ENCODE peak calls at places on chromosomes 7 and 10, in nine cellular contexts. G is spleen, U is mammary epithelial cell, N is right lobe of liver, E is BJ, D is PC-3, M is ovary, C is astrocyte, V is right atrium auricular region. W is an unnamed sample. For H3K27me3, the result is how much of the 10 kb centered on the place peaks cover.

GRCh38 chr10:58775960-58776574 is 263.4 kb downstream of the BICC1 start:
- DNase-seq in G (no peak), U (peak), N (no peak), E (no peak), D (peak), M (no peak), C (peak), V (no peak), W (no peak)

GRCh38 chr10:88553116-88553752 is 29.9 kb downstream of the RNLS start:
- DNase-seq in G (no peak), U (peak), N (no peak), E (peak), D (no peak), M (peak), C (peak), V (peak), W (no peak)

GRCh38 chr10:44356139-44357115 is 28.5 kb downstream of the CXCL12 start:
- DNase-seq in G (no peak), U (peak), N (no peak), E (no peak), D (no peak), M (no peak), C (no peak), V (no peak), W (no peak)

GRCh38 chr7:17625038-17625437 is 315.3 kb downstream of the SNX13 start:
- DNase-seq in G (no peak), U (peak), N (no peak), E (peak), D (peak), M (no peak), C (peak), V (no peak), W (no peak)

GRCh38 chr7:92058040-92058439 is 76.2 kb downstream of the CYP51A1 start:
- DNase-seq in G (no peak), U (no peak), N (no peak), E (no peak), D (no peak), M (no peak), C (no peak), V (no peak), W (no peak)

GRCh38 chr10:74906631-74907030 is 80.2 kb downstream of the KAT6B start:
- DNase-seq in G (no peak), U (no peak), N (no peak), E (no peak), D (no peak), M (no peak), C (no peak), V (no peak), W (no peak)

GRCh38 chr7:89606479-89606878 is 547.8 kb upstream of the STEAP1 start:
- DNase-seq in G (no peak), U (no peak), N (no peak), E (no peak), D (no peak), M (no peak), C (no peak), V (no peak), W (no peak)

GRCh38 chr7:30091431-30092386 is 43.1 kb upstream of the MTURN start:
- DNase-seq in G (no peak), U (peak), N (no peak), E (peak), D (peak), M (no peak), C (peak), V (no peak), W (no peak)

GRCh38 chr7:17588730-17589129 is 290.3 kb downstream of the AHR start:
- DNase-seq in G (no peak), U (no peak), N (no peak), E (no peak), D (no peak), M (no peak), C (no peak), V (no peak), W (no peak)

GRCh38 chr7:75711634-75712494 is 26.9 kb downstream of the HIP1 start:
- DNase-seq in G (peak), U (no peak), N (no peak), E (no peak), D (no peak), M (no peak), C (peak), V (no peak), W (no peak)

GRCh38 chr10:23146069-23146657 is 45.9 kb upstream of the PTF1A start:
- DNase-seq in G (no peak), U (no peak), N (no peak), E (no peak), D (no peak), M (no peak), C (no peak), V (no peak), W (no peak)

GRCh38 chr10:47164800-47165128 is 135.2 kb upstream of the GDF10 start:
- DNase-seq in G (no peak), U (no peak), N (no peak), E (no peak), D (peak), M (no peak), C (peak), V (no peak), W (no peak)

GRCh38 chr7:140084972-140085371 is 22.2 kb upstream of the PARP12 start:
- DNase-seq in G (peak), U (no peak), N (no peak), E (no peak), D (no peak), M (no peak), C (no peak), V (no peak), W (no peak)

GRCh38 chr7:141193066-141193465 is 119.2 kb downstream of the TMEM178B start:
- DNase-seq in G (no peak), U (no peak), N (no peak), E (no peak), D (no peak), M (no peak), C (no peak), V (no peak), W (no peak)

GRCh38 chr10:62648941-62649340 is 155.6 kb upstream of the ADO start:
- DNase-seq in G (no peak), U (no peak), N (no peak), E (no peak), D (no peak), M (no peak), C (no peak), V (no peak), W (no peak)

GRCh38 chr10:80411267-80411668 is 2.9 kb downstream of the PRXL2A start:
- DNase-seq in G (no peak), U (no peak), N (peak), E (no peak), D (no peak), M (peak), C (no peak), V (no peak), W (peak)

GRCh38 chr10:48285710-48286109 is 11.2 kb upstream of the FRMPD2 start:
- DNase-seq in G (no peak), U (no peak), N (no peak), E (no peak), D (no peak), M (no peak), C (no peak), V (no peak), W (no peak)

GRCh38 chr10:31262672-31263071 is 56.3 kb upstream of the ZEB1 start:
- DNase-seq in G (no peak), U (no peak), N (no peak), E (peak), D (no peak), M (peak), C (peak), V (no peak), W (no peak)

GRCh38 chr10:44860811-44861751 is 50.1 kb upstream of the TMEM72 start:
- DNase-seq in G (no peak), U (no peak), N (no peak), E (peak), D (peak), M (no peak), C (peak), V (peak), W (no peak)

GRCh38 chr10:129853236-129853946 is 110.7 kb downstream of the EBF3 start:
- DNase-seq in G (no peak), U (no peak), N (no peak), E (no peak), D (peak), M (no peak), C (no peak), V (no peak), W (no peak)

GRCh38 chr7:155190608-155191536 is 106.8 kb upstream of the INSIG1 start:
- DNase-seq in G (peak), U (no peak), N (no peak), E (no peak), D (peak), M (no peak), C (no peak), V (no peak), W (peak)

GRCh38 chr10:72321248-72322029 is 33.3 kb downstream of the DNAJB12 start:
- DNase-seq in G (peak), U (no peak), N (no peak), E (no peak), D (no peak), M (no peak), C (no peak), V (no peak), W (no peak)

GRCh38 chr7:32115831-32116230 is 45.6 kb upstream of the PDE1C start:
- DNase-seq in G (no peak), U (peak), N (no peak), E (peak), D (peak), M (no peak), C (peak), V (no peak), W (no peak)

GRCh38 chr10:43231523-43232078 is 35.3 kb downstream of the RASGEF1A start:
- DNase-seq in G (peak), U (no peak), N (peak), E (no peak), D (no peak), M (no peak), C (no peak), V (no peak), W (peak)

GRCh38 chr10:48227213-48227612 is 47.3 kb downstream of the FRMPD2 start:
- DNase-seq in G (no peak), U (no peak), N (no peak), E (no peak), D (no peak), M (no peak), C (no peak), V (no peak), W (no peak)

GRCh38 chr10:101018118-101018599 is 12.8 kb downstream of the PDZD7 start:
- DNase-seq in G (no peak), U (no peak), N (no peak), E (no peak), D (no peak), M (no peak), C (no peak), V (no peak), W (peak)

GRCh38 chr7:42107484-42107883 is 129.5 kb downstream of the GLI3 start:
- DNase-seq in G (no peak), U (no peak), N (no peak), E (no peak), D (peak), M (no peak), C (peak), V (no peak), W (no peak)

GRCh38 chr7:69598487-69599148 is 343 bp downstream of the AUTS2 start:
- DNase-seq in G (peak), U (peak), N (no peak), E (no peak), D (no peak), M (peak), C (peak), V (no peak), W (peak)

GRCh38 chr7:7274782-7275181 is 92.4 kb downstream of the C1GALT1 start:
- DNase-seq in G (no peak), U (peak), N (no peak), E (no peak), D (no peak), M (no peak), C (no peak), V (no peak), W (no peak)

GRCh38 chr10:97445357-97445721 is 467 bp downstream of the EXOSC1 start:
- DNase-seq in G (no peak), U (no peak), N (no peak), E (no peak), D (no peak), M (no peak), C (no peak), V (no peak), W (no peak)

GRCh38 chr10:122149138-122149606 is 121.9 kb upstream of the BTBD16 start:
- DNase-seq in G (no peak), U (no peak), N (no peak), E (no peak), D (no peak), M (peak), C (no peak), V (peak), W (peak)

GRCh38 chr10:62199584-62199983 is 69.1 kb downstream of the RTKN2 start:
- DNase-seq in G (no peak), U (peak), N (no peak), E (no peak), D (no peak), M (no peak), C (no peak), V (no peak), W (no peak)

GRCh38 chr10:47027812-47028260 is 116.6 kb downstream of the PTPN20 start:
- DNase-seq in G (peak), U (no peak), N (peak), E (no peak), D (no peak), M (peak), C (no peak), V (peak), W (peak)

GRCh38 chr7:101179117-101179779 is 845 bp downstream of the NAT16 start:
- DNase-seq in G (no peak), U (no peak), N (no peak), E (no peak), D (no peak), M (no peak), C (no peak), V (no peak), W (no peak)

GRCh38 chr10:79196470-79197461 is 128.0 kb downstream of the ZMIZ1 start:
- DNase-seq in G (peak), U (peak), N (peak), E (no peak), D (peak), M (peak), C (no peak), V (peak), W (peak)

GRCh38 chr10:69872326-69872725 is 70.6 kb downstream of the COL13A1 start:
- DNase-seq in G (no peak), U (no peak), N (no peak), E (no peak), D (no peak), M (no peak), C (no peak), V (no peak), W (no peak)

GRCh38 chr7:29156798-29157461 is 10.6 kb upstream of the CPVL start:
- DNase-seq in G (no peak), U (no peak), N (no peak), E (no peak), D (no peak), M (no peak), C (no peak), V (no peak), W (no peak)

GRCh38 chr7:95102662-95103061 is 195.3 kb downstream of the PPP1R9A start:
- DNase-seq in G (no peak), U (peak), N (no peak), E (no peak), D (peak), M (no peak), C (peak), V (no peak), W (no peak)

GRCh38 chr7:111951027-111951426 is 255.2 kb downstream of the DOCK4 start:
- DNase-seq in G (no peak), U (no peak), N (no peak), E (no peak), D (peak), M (no peak), C (peak), V (no peak), W (no peak)

GRCh38 chr7:111958431-111958830 is 247.8 kb downstream of the DOCK4 start:
- DNase-seq in G (no peak), U (no peak), N (no peak), E (no peak), D (no peak), M (no peak), C (no peak), V (no peak), W (no peak)

GRCh38 chr7:111954474-111955311 is 251.5 kb downstream of the DOCK4 start:
- DNase-seq in G (no peak), U (no peak), N (peak), E (no peak), D (no peak), M (peak), C (no peak), V (no peak), W (no peak)

GRCh38 chr7:111954056-111954455 is 252.1 kb downstream of the DOCK4 start:
- DNase-seq in G (no peak), U (no peak), N (no peak), E (no peak), D (no peak), M (no peak), C (no peak), V (no peak), W (no peak)

DNA sequence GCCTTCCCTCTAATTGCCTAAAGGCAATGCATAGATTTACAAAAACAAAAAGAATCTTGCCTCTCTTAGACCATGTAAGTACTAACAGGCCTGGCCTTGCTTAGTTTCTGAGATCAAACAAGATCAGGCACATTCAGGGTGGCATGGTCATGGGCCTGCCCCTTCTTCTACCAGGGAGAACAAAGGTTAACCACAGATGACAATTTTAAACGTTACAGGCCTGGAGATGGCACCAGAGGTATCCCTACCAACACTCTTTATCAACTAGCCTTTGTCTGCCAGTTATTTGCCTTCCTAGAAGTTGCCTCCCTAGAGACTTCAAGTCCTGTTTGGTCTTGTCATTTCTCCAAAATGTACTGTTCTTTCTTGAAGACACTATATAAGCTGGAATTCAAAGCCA is 252.6 kb downstream of the DOCK4 start:
- DNase-seq in G (no peak), U (peak), N (peak), E (no peak), D (peak), M (no peak), C (no peak), V (no peak), W (no peak)
- TF ChIP-seq CTCF in G (no peak), U (peak), N (peak), E (no peak), D (peak), M (no peak), C (no peak), V (peak), W (no peak)

GRCh38 chr7:150340024-150340749 is 1.2 kb downstream of the RARRES2 start:
- DNase-seq in G (no peak), U (no peak), N (peak), E (no peak), D (no peak), M (peak), C (peak), V (no peak), W (no peak)
- H3K27me3 ChIP-seq in G (under half), U (under half), N (under half), E (under half), D (under half), M (under half), C (under half), V (under half), W (under half)

GRCh38 chr10:12728569-12728968 is 272.9 kb downstream of the CCDC3 start:
- DNase-seq in G (no peak), U (no peak), N (no peak), E (no peak), D (no peak), M (no peak), C (peak), V (no peak), W (no peak)

GRCh38 chr10:12727832-12728215 is 273.7 kb downstream of the CCDC3 start:
- DNase-seq in G (no peak), U (no peak), N (no peak), E (no peak), D (no peak), M (no peak), C (peak), V (no peak), W (no peak)

GRCh38 chr10:12726971-12727831 is 274.3 kb downstream of the CCDC3 start:
- DNase-seq in G (no peak), U (no peak), N (no peak), E (no peak), D (no peak), M (no peak), C (peak), V (no peak), W (no peak)

GRCh38 chr10:12730809-12731519 is 270.5 kb downstream of the CCDC3 start:
- DNase-seq in G (no peak), U (no peak), N (no peak), E (no peak), D (no peak), M (no peak), C (no peak), V (no peak), W (no peak)

DNA sequence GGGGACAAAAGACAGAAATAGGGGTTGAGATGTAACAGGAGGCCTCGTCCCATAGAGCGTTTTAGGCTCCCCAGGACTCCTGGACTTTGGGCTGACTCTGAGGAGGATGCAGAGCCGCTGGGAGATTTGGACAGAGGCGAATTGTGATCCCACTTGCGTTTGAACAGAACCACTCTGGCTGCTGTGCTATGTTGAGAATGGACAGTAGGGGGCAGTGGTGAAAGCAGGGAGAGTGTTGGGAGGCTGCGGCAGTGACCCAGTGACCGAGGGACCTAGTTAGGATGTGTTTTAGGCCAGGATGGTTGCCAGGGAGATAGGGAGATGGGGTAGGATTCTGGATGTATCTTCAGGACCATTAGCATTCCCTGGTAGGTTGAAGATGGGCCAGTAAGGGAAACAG is 271.6 kb downstream of the CCDC3 start:
- DNase-seq in G (no peak), U (no peak), N (no peak), E (no peak), D (no peak), M (no peak), C (no peak), V (no peak), W (no peak)
- TF ChIP-seq CTCF in G (peak), U (peak), N (peak), E (peak), D (peak), M (no peak), C (peak), V (no peak), W (no peak)

GRCh38 chr10:119358567-119358966 is 151.2 kb downstream of the GRK5 start:
- DNase-seq in G (no peak), U (no peak), N (no peak), E (no peak), D (no peak), M (no peak), C (no peak), V (no peak), W (no peak)
- H3K27me3 ChIP-seq in G (under half), U (under half), N (under half), E (under half), D (under half), M (under half), C (under half), V (under half), W (under half)